ENCODE peak calls at places on chromosomes 2 and 18, in seven cellular contexts. V is SW480, A is posterior cingulate gyrus, P is ACHN, N is T-helper 1 cell, E is T-cell, W is amygdala. U is an unnamed sample.

GRCh38 chr2:24164416-24164973 is 10.4 kb upstream of the FAM228A start:
- DNase-seq in A (no peak), W (no peak), N (no peak), V (peak; percentile 39), E (peak; percentile 26), P (peak; percentile 33), U (no peak)

GRCh38 chr2:81087646-81088045 is 783.1 kb upstream of the LRRTM1 start:
- DNase-seq in V (no peak), A (no peak), P (no peak), E (no peak), N (no peak), W (no peak), U (no peak)

GRCh38 chr2:171811229-171811628 is 82.8 kb downstream of the SLC25A12 start:
- DNase-seq in V (peak; percentile 63), A (no peak), P (peak; percentile 61), W (no peak), N (no peak), E (no peak), U (no peak)

GRCh38 chr18:47323158-47323557 is 71.7 kb upstream of the SKOR2 start:
- DNase-seq in W (no peak), V (peak; percentile 9), A (no peak), E (no peak), N (no peak), P (no peak), U (no peak)

GRCh38 chr2:1881502-1881901 is 137.2 kb upstream of the PXDN start:
- DNase-seq in V (no peak), A (no peak), N (no peak), W (no peak), E (no peak), P (no peak), U (no peak)

GRCh38 chr2:235852528-235852920 is 315.7 kb downstream of the GBX2 start:
- DNase-seq in E (no peak), N (no peak), P (no peak), V (no peak), A (peak; percentile 32), W (no peak), U (no peak)

GRCh38 chr2:72033636-72034035 is 114.0 kb downstream of the CYP26B1 start:
- DNase-seq in N (no peak), V (no peak), E (no peak), A (peak; percentile 70), W (no peak), P (no peak), U (peak; percentile 30)

GRCh38 chr2:31828891-31829290 is 181.9 kb downstream of the MEMO1 start:
- DNase-seq in V (no peak), P (no peak), A (no peak), W (no peak), N (no peak), E (no peak), U (no peak)

GRCh38 chr2:190583507-190584337 is 49.2 kb upstream of the NEMP2 start:
- DNase-seq in E (no peak), V (no peak), W (no peak), A (no peak), N (no peak), P (no peak), U (no peak)

GRCh38 chr2:223100061-223100511 is 48.1 kb downstream of the KCNE4 start:
- DNase-seq in E (no peak), P (no peak), W (no peak), A (no peak), N (no peak), V (no peak), U (no peak)

GRCh38 chr18:60383865-60384264 is 11.3 kb upstream of the MC4R start:
- DNase-seq in W (no peak), N (no peak), E (no peak), P (no peak), A (no peak), V (no peak), U (no peak)

GRCh38 chr18:79933765-79934164 is 17.7 kb downstream of the SLC66A2 start:
- DNase-seq in V (no peak), A (peak; percentile 87), E (no peak), P (no peak), W (no peak), N (no peak), U (no peak)

GRCh38 chr18:13483316-13484270 is 242.8 kb downstream of the FAM210A start:
- DNase-seq in W (no peak), P (no peak), V (no peak), E (no peak), N (no peak), A (peak; percentile 71), U (no peak)

GRCh38 chr2:12688898-12689297 is 27.8 kb upstream of the TRIB2 start:
- DNase-seq in P (no peak), V (no peak), N (no peak), A (no peak), E (no peak), W (no peak), U (no peak)

GRCh38 chr2:10922307-10923006 is 10.7 kb downstream of the KCNF1 start:
- DNase-seq in W (no peak), P (no peak), N (no peak), E (no peak), V (no peak), A (peak; percentile 68), U (no peak)

GRCh38 chr2:200905618-200906296 is 16.6 kb downstream of the NIF3L1 start:
- DNase-seq in N (no peak), A (peak; percentile 95), E (no peak), W (peak; percentile 14), P (peak; percentile 81), V (peak; percentile 54), U (peak; percentile 23)

GRCh38 chr2:19540739-19541503 is 182.5 kb upstream of the OSR1 start:
- DNase-seq in V (peak; percentile 40), W (no peak), N (no peak), A (no peak), E (no peak), P (peak; percentile 83), U (no peak)

GRCh38 chr18:26159353-26159752 is 25.7 kb downstream of the PSMA8 start:
- DNase-seq in V (peak; percentile 1), E (no peak), W (no peak), A (no peak), P (peak; percentile 2), N (no peak), U (no peak)

GRCh38 chr2:43539991-43540860 is 55.6 kb downstream of the THADA start:
- DNase-seq in W (no peak), A (no peak), V (no peak), E (no peak), N (no peak), P (peak; percentile 51), U (no peak)

GRCh38 chr2:227414846-227415245 is 27.1 kb upstream of the SCYGR1 start:
- DNase-seq in P (peak; percentile 16), A (no peak), N (no peak), E (no peak), W (no peak), V (no peak), U (no peak)

GRCh38 chr18:38301621-38302020 is 736.0 kb upstream of the CELF4 start:
- DNase-seq in P (no peak), N (no peak), W (no peak), E (no peak), A (no peak), V (peak; percentile 46), U (no peak)

GRCh38 chr2:28185881-28186280 is 206.8 kb upstream of the FOSL2 start:
- DNase-seq in A (no peak), P (no peak), N (no peak), W (no peak), V (no peak), E (no peak), U (no peak)

GRCh38 chr2:237072067-237072931 is 13.4 kb upstream of the COPS8 start:
- DNase-seq in N (peak; percentile 24), A (peak; percentile 95), P (peak; percentile 63), V (peak; percentile 26), E (peak; percentile 27), W (no peak), U (peak; percentile 71)

GRCh38 chr18:11324510-11324909 is 175.1 kb upstream of the PIEZO2 start:
- DNase-seq in W (no peak), A (no peak), N (no peak), E (no peak), V (no peak), P (no peak), U (no peak)

U was measured in CD4-positive, alpha-beta T cell.